ENCODE peak calls at places on chromosomes 3 and 15, in four cellular contexts. D, C, K and P are unnamed samples.

GRCh38 chr3:127763816-127764215 is 58.5 kb downstream of the MGLL start:
- DNase-seq in D (no peak), C (no peak), K (no peak), P (no peak)

GRCh38 chr15:41285285-41285684 is 47.1 kb downstream of the OIP5 start:
- DNase-seq in D (no peak), C (no peak), K (no peak), P (no peak)

GRCh38 chr3:55515550-55516246 is 28.6 kb upstream of the WNT5A start:
- DNase-seq in D (no peak), C (no peak), K (no peak), P (no peak)

GRCh38 chr3:124078978-124079911 is 87.3 kb upstream of the ROPN1 start:
- DNase-seq in D (no peak), C (no peak), K (no peak), P (no peak)

GRCh38 chr3:150635076-150635475 is 32.0 kb downstream of the SELENOT start:
- DNase-seq in D (no peak), C (no peak), K (no peak), P (no peak)

GRCh38 chr3:196969660-196970546 is 1.3 kb upstream of the PIGZ start:
- DNase-seq in D (no peak), C (peak; percentile 69), K (peak; percentile 38), P (peak; percentile 67)

GRCh38 chr3:65230251-65231140 is 542.7 kb upstream of the ADAMTS9 start:
- DNase-seq in D (no peak), C (no peak), K (no peak), P (no peak)

GRCh38 chr3:184796551-184796950 is 15.4 kb upstream of the VPS8 start:
- DNase-seq in D (no peak), C (no peak), K (no peak), P (no peak)

GRCh38 chr3:148737104-148737525 is 39.4 kb downstream of the AGTR1 start:
- DNase-seq in D (no peak), C (no peak), K (no peak), P (no peak)

GRCh38 chr15:73328149-73328820 is 40.5 kb downstream of the HCN4 start:
- DNase-seq in D (no peak), C (no peak), K (no peak), P (no peak)

GRCh38 chr15:89673162-89673506 is 6.0 kb downstream of the PLIN1 start:
- DNase-seq in D (no peak), C (no peak), K (no peak), P (no peak)

GRCh38 chr3:169404491-169404890 is 259.0 kb downstream of the MECOM start:
- DNase-seq in D (no peak), C (no peak), K (no peak), P (peak; percentile 37)

GRCh38 chr3:143314291-143315093 is 194.9 kb downstream of the CHST2 start:
- DNase-seq in D (no peak), C (no peak), K (no peak), P (no peak)

GRCh38 chr15:100721758-100722550 is 119.6 kb downstream of the ASB7 start:
- DNase-seq in D (peak; percentile 84), C (peak; percentile 54), K (peak; percentile 78), P (peak; percentile 75)
- TF ChIP-seq POLR2A in D (no peak), C (no peak), K (no peak), P (no peak)

DNA sequence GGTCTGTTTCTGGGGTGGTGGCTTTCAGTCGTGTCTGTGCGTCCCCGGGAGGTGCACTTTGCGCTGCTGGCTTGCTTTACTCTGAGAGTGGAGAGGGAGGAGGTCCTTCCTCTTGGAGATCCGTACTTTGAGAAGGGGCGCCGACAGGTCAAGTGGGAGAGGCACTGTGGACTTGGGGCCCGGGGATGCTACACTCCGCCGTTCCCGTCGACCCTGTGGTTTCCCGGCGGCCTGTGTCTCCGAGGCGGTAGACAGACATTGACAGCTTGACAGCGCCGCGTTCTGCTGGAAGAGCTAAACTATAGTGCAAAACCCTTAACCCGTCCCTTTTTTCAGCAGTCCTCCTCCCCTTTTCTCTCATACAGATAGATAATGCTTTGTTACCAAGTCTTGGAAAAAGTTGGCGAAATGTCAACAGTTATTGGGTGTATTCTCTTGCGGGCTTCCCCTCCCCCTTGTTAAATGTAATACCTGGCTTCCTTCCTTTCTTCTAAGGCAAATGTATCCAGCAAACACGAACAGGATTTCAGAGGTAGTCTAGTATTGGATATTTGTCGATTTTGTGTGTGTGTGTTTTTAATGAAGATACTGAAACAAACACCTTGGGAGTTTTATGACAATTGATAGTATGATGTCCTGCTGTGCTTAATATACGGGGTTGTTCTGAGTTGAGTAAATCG is 6.6 kb downstream of the TPM1 start:
- DNase-seq in D (peak; percentile 40), C (peak; percentile 46), K (peak; percentile 40), P (peak; percentile 63)
- TF ChIP-seq POLR2A in D (no peak), C (no peak), K (no peak), P (no peak)

GRCh38 chr3:53269888-53270880 is 14.4 kb upstream of the TKT start:
- DNase-seq in D (peak; percentile 83), C (peak; percentile 91), K (peak; percentile 94), P (peak; percentile 83)
- TF ChIP-seq POLR2A in D (no peak), C (no peak), K (peak; percentile 15), P (no peak)

GRCh38 chr15:92807971-92808571 is 92.1 kb upstream of the CHD2 start:
- DNase-seq in D (no peak), C (no peak), K (peak; percentile 48), P (no peak)

GRCh38 chr15:92810418-92811138 is 89.5 kb upstream of the CHD2 start:
- DNase-seq in D (peak; percentile 82), C (no peak), K (peak; percentile 74), P (peak; percentile 74)

GRCh38 chr15:92808611-92809063 is 91.5 kb upstream of the CHD2 start:
- DNase-seq in D (peak; percentile 56), C (no peak), K (peak; percentile 68), P (peak; percentile 79)

GRCh38 chr15:92809880-92810361 is 90.2 kb upstream of the CHD2 start:
- DNase-seq in D (no peak), C (no peak), K (peak; percentile 58), P (peak; percentile 62)

DNA sequence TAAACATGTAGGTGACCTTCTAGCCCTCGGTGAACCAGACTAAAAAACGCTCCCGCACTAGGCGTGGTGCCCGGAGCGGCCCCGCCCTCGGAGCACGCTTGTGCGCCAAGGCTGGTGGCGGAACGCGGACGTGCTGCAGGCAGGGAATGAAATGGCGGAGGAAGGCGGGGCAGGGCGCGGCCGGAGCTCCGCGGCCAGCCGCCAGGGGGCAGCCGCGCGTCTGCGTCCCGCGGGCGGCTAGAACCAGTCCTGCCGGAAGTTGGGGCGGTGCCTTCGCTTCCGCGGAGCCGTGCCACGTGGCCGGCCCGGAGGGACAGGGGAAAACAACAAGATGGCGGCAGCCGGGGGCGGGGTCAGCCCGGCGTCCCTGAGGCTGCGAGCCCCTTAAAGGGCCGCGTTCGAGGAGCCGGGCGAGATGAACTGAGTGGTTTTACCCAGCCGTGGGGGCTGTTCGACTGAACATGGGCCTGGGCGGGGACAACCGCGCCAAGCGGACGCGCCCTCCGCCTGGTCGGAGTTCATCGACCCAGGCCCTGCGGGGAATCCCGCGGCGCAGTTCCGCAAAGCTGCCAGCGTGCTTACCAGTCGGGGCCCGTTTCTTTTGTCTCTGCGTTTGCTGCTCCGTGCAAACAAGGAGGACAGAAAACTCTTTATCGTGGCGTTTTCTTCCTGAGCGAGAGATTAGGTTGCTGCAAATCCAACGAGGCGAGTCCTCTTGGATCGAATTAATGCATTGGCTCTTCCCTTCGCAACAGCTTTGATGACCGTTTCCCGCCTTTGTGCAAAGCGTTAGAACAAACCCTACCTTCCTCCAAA is 90.9 kb upstream of the CHD2 start:
- DNase-seq in D (peak; percentile 98), C (peak; percentile 99), K (peak; percentile 99), P (peak; percentile 99)
- TF ChIP-seq POLR2A in D (peak; percentile 4), C (no peak), K (peak; percentile 92), P (peak; percentile 75)

GRCh38 chr3:94063497-94064119 is 747 bp downstream of the NSUN3 start:
- DNase-seq in D (no peak), C (no peak), K (no peak), P (no peak)

GRCh38 chr3:94065819-94066218 is 3.0 kb downstream of the NSUN3 start:
- DNase-seq in D (no peak), C (no peak), K (no peak), P (no peak)

GRCh38 chr3:94061297-94061696 is 1.4 kb downstream of the DHFR2 start:
- DNase-seq in D (no peak), C (no peak), K (no peak), P (no peak)

GRCh38 chr3:94064243-94064642 is 1.4 kb downstream of the NSUN3 start:
- DNase-seq in D (no peak), C (no peak), K (no peak), P (no peak)

DNA sequence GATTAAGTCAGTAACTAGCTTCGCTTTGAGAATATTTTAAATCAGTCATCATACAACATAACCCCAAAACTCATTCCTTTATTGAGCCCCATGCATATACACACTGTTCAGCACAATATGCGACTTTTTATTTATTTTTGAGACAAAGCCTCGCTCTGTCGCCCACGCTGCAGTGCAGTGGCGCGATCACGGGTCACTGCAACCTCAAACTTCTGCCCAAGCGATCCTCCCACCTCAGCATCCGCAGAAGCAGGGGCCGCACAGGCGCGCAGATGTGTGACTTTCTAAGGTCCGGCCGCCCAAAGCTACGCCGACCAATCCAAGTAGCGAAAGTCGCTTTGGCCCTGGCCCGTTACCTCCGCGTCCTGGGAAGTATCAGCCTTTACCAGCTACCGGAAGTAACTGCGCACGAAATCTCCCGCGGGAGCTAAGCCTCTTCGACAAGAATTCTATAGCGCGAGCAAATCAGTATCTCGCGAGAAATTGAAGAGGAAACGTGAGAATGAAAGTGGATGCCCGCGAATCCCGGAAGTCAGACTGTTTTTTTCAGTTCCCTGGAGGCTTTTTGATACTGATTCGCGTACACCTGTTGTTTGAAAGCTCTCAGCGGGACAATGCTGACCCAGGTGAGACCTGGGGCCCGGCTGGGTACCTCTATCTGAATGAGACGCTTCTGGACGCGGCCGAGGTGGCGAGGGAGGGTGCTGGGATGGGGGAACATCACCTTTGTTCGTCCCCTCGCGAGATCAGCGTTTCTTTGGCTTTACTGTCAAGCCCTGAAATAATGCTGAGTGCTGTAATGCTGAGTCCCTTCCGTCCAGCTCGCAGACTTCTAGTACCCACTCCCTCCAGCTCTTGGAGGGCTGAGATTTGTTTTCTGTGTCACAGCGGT is at the start of the genes DHFR2 and NSUN3:
- DNase-seq in D (peak; percentile 92), C (peak; percentile 89), K (peak; percentile 84), P (peak; percentile 95)
- TF ChIP-seq POLR2A in D (no peak), C (no peak), K (peak; percentile 16), P (no peak)

GRCh38 chr3:153161138-153161713 is 800 bp upstream of the RAP2B start:
- DNase-seq in D (peak; percentile 97), C (peak; percentile 93), K (peak; percentile 94), P (peak; percentile 94)
- TF ChIP-seq POLR2A in D (peak; percentile 21), C (no peak), K (peak; percentile 73), P (peak; percentile 71)